ENCODE peak calls at places on chromosomes 6 and 20, in seven cellular contexts. U is fibroblast of villous mesenchyme, M is hepatocyte, E is PC-3, S is HCT116, Q is fibroblast of the aortic adventitia, R is nephron progenitor cell. O is an unnamed sample.
A peak's percentile ranks its signal among the peaks of the same experiment; 100 is the strongest.

GRCh38 chr20:24769878-24770627 is 179.0 kb upstream of the CST7 start:
- DNase-seq in U (no peak), M (no peak), E (no peak), S (no peak), Q (no peak), R (no peak), O (no peak)

GRCh38 chr20:43925786-43926185 is 11.1 kb downstream of the TOX2 start:
- DNase-seq in U (no peak), M (no peak), E (peak; percentile 52), S (no peak), Q (peak; percentile 47), R (no peak), O (no peak)

GRCh38 chr20:10954137-10954840 is 280.5 kb upstream of the JAG1 start:
- DNase-seq in U (no peak), M (no peak), E (peak; percentile 65), S (no peak), Q (no peak), R (no peak), O (no peak)

GRCh38 chr6:168147205-168147738 is 68.3 kb upstream of the FRMD1 start:
- DNase-seq in U (no peak), M (no peak), E (no peak), S (no peak), Q (no peak), R (no peak), O (no peak)

GRCh38 chr6:149820506-149820905 is 43.7 kb downstream of the LRP11 start:
- DNase-seq in U (no peak), M (no peak), E (no peak), S (no peak), Q (no peak), R (no peak), O (no peak)

GRCh38 chr6:82144852-82145332 is 102.7 kb downstream of the IBTK start:
- DNase-seq in U (peak; percentile 84), M (peak; percentile 78), E (peak; percentile 86), S (peak; percentile 57), Q (peak; percentile 79), R (no peak), O (no peak)

GRCh38 chr6:75526502-75527127 is 33.0 kb upstream of the FILIP1 start:
- DNase-seq in U (peak; percentile 82), M (peak; percentile 84), E (peak; percentile 82), S (peak; percentile 67), Q (peak; percentile 86), R (peak; percentile 51), O (peak; percentile 47)

GRCh38 chr20:39082686-39083085 is 120.5 kb downstream of the DHX35 start:
- DNase-seq in U (no peak), M (no peak), E (no peak), S (no peak), Q (no peak), R (no peak), O (no peak)

GRCh38 chr6:32973144-32973854 is 4.9 kb downstream of the BRD2 start:
- DNase-seq in U (peak; percentile 34), M (peak; percentile 72), E (peak; percentile 27), S (no peak), Q (peak; percentile 45), R (peak; percentile 56), O (peak; percentile 51)

GRCh38 chr20:14331671-14332070 is 5.7 kb downstream of the FLRT3 start:
- DNase-seq in U (no peak), M (peak; percentile 7), E (no peak), S (no peak), Q (no peak), R (no peak), O (no peak)

GRCh38 chr6:119043265-119043664 is 35.2 kb downstream of the FAM184A start:
- DNase-seq in U (no peak), M (no peak), E (no peak), S (no peak), Q (no peak), R (no peak), O (no peak)

GRCh38 chr20:11814276-11814675 is 103.4 kb upstream of the BTBD3 start:
- DNase-seq in U (peak; percentile 59), M (no peak), E (peak; percentile 59), S (no peak), Q (peak; percentile 59), R (no peak), O (no peak)

GRCh38 chr6:25173951-25174474 is 105.2 kb upstream of the CARMIL1 start:
- DNase-seq in U (peak; percentile 99), M (peak; percentile 68), E (peak; percentile 96), S (peak; percentile 70), Q (peak; percentile 97), R (no peak), O (no peak)

GRCh38 chr6:30463651-30464618 is 25.4 kb upstream of the HLA-E start:
- DNase-seq in U (peak; percentile 40), M (no peak), E (peak; percentile 72), S (no peak), Q (peak; percentile 19), R (peak; percentile 9), O (no peak)

GRCh38 chr20:44279228-44279627 is 31.8 kb downstream of the FITM2 start:
- DNase-seq in U (peak; percentile 14), M (no peak), E (peak; percentile 97), S (no peak), Q (peak; percentile 80), R (no peak), O (no peak)

GRCh38 chr6:100446922-100447899 is 17.5 kb downstream of the SIM1 start:
- DNase-seq in U (no peak), M (no peak), E (no peak), S (no peak), Q (no peak), R (no peak), O (no peak)

GRCh38 chr6:52046456-52046855 is 41.0 kb downstream of the PKHD1 start:
- DNase-seq in U (no peak), M (no peak), E (no peak), S (no peak), Q (no peak), R (no peak), O (no peak)

GRCh38 chr6:33785766-33786165 is 3.2 kb downstream of the LEMD2 start:
- DNase-seq in U (peak; percentile 79), M (no peak), E (peak; percentile 31), S (no peak), Q (peak; percentile 65), R (no peak), O (no peak)

GRCh38 chr20:4769328-4769727 is 47.6 kb downstream of the PRND start:
- DNase-seq in U (no peak), M (no peak), E (no peak), S (no peak), Q (no peak), R (no peak), O (no peak)

GRCh38 chr6:11700118-11700718 is 78.4 kb downstream of the ADTRP start:
- DNase-seq in U (peak; percentile 81), M (peak; percentile 74), E (peak; percentile 74), S (peak; percentile 32), Q (peak; percentile 82), R (no peak), O (no peak)

GRCh38 chr6:169227116-169227515 is 26.5 kb downstream of the THBS2 start:
- DNase-seq in U (no peak), M (no peak), E (no peak), S (no peak), Q (no peak), R (no peak), O (peak; percentile 12)

GRCh38 chr20:62367483-62368302 is 581 bp upstream of the LAMA5 start:
- DNase-seq in U (no peak), M (peak; percentile 72), E (peak; percentile 61), S (no peak), Q (no peak), R (peak; percentile 53), O (no peak)

GRCh38 chr20:4869290-4870193 is 131.8 kb downstream of the SLC23A2 start:
- DNase-seq in U (peak; percentile 70), M (peak; percentile 44), E (peak; percentile 92), S (no peak), Q (no peak), R (no peak), O (no peak)

GRCh38 chr6:43293698-43294097 is 4.4 kb upstream of the SLC22A7 start:
- DNase-seq in U (no peak), M (no peak), E (no peak), S (no peak), Q (no peak), R (no peak), O (no peak)

GRCh38 chr6:119856136-119856535 is 506.6 kb upstream of the MAN1A1 start:
- DNase-seq in U (peak; percentile 8), M (no peak), E (peak; percentile 25), S (no peak), Q (no peak), R (no peak), O (no peak)

GRCh38 chr6:38702471-38703397 is at the start of gene GLO1:
- DNase-seq in U (peak; percentile 99), M (peak; percentile 98), E (peak; percentile 98), S (peak; percentile 97), Q (peak; percentile 99), R (peak; percentile 93), O (peak; percentile 94)
- TF ChIP-seq CTCF in U (no peak), M (no peak), E (no peak), S (no peak), Q (no peak), R (no peak), O (no peak)

GRCh38 chr6:40584741-40585140 is 2.4 kb downstream of the LRFN2 start:
- DNase-seq in U (no peak), M (no peak), E (no peak), S (no peak), Q (no peak), R (no peak), O (no peak)

GRCh38 chr6:40585661-40586269 is 1.4 kb downstream of the LRFN2 start:
- DNase-seq in U (no peak), M (no peak), E (no peak), S (no peak), Q (no peak), R (peak; percentile 42), O (no peak)

GRCh38 chr6:40583694-40584093 is 3.5 kb downstream of the LRFN2 start:
- DNase-seq in U (no peak), M (no peak), E (no peak), S (no peak), Q (no peak), R (no peak), O (no peak)

GRCh38 chr6:40585218-40585617 is 1.9 kb downstream of the LRFN2 start:
- DNase-seq in U (no peak), M (no peak), E (no peak), S (no peak), Q (no peak), R (no peak), O (no peak)

DNA sequence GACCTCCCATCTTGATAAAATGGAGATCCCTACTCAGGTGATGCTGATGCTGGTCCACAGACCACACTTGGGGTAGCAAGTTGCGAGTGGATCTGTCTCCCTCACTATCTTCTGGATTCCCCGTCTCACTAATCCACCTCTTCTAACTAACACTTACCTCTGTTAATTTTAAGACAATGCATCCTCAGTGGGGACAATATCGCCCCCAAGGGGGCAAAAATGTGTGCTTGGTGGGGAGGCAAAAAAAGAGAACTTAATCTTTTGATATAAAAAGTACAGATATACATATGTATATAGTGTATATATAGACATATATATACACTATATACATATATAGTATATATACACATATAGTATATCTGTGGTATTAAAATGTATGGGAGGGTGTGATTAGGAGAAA is 4.3 kb downstream of the LRFN2 start:
- DNase-seq in U (no peak), M (no peak), E (no peak), S (no peak), Q (no peak), R (no peak), O (no peak)
- TF ChIP-seq CTCF in U (no peak), M (no peak), E (no peak), S (no peak), Q (no peak), R (peak; percentile 17), O (no peak)

GRCh38 chr6:89439014-89439413 is 6.1 kb downstream of the ANKRD6 start:
- DNase-seq in U (no peak), M (no peak), E (no peak), S (no peak), Q (no peak), R (no peak), O (no peak)
- TF ChIP-seq CTCF in U (no peak), M (no peak), E (no peak), S (no peak), Q (no peak), R (no peak), O (no peak)

GRCh38 chr6:16764188-16764950 is 3.1 kb upstream of the ATXN1 start:
- DNase-seq in U (peak; percentile 70), M (peak; percentile 55), E (peak; percentile 69), S (no peak), Q (peak; percentile 84), R (no peak), O (no peak)
- TF ChIP-seq CTCF in U (peak; percentile 59), M (peak; percentile 59), E (peak; percentile 86), S (peak; percentile 52), Q (peak; percentile 62), R (peak; percentile 39), O (no peak)